ENCODE peak calls at places on chromosomes 4 and X, in five cellular contexts. One of them, this sample, is unnamed.
A peak's percentile ranks its signal among the peaks of the same experiment; 100 is the strongest.

GRCh38 chrX:130393451-130394074 is 8.1 kb upstream of the GPR119 start:
- DNase-seq in AG09309: peak; percentile 29
- DNase-seq in lower lobe of right lung: no peak
- DNase-seq in frontal cortex: peak; percentile 38
- DNase-seq in GM03348: peak; percentile 68
- DNase-seq in this sample: no peak

GRCh38 chr4:153649572-153649991 is 34.5 kb upstream of the TLR2 start:
- DNase-seq in AG09309: no peak
- DNase-seq in lower lobe of right lung: no peak
- DNase-seq in frontal cortex: no peak
- DNase-seq in GM03348: no peak
- DNase-seq in this sample: no peak

GRCh38 chrX:13123857-13124345 is 79.5 kb upstream of the FAM9C start:
- DNase-seq in AG09309: no peak
- DNase-seq in lower lobe of right lung: no peak
- DNase-seq in frontal cortex: no peak
- DNase-seq in GM03348: no peak
- DNase-seq in this sample: no peak

GRCh38 chr4:69064391-69064790 is 31.9 kb upstream of the UGT2B7 start:
- DNase-seq in AG09309: no peak
- DNase-seq in lower lobe of right lung: no peak
- DNase-seq in frontal cortex: no peak
- DNase-seq in GM03348: no peak
- DNase-seq in this sample: no peak

GRCh38 chrX:28586291-28586690 is 955 bp upstream of the IL1RAPL1 start:
- DNase-seq in AG09309: no peak
- DNase-seq in lower lobe of right lung: no peak
- DNase-seq in frontal cortex: no peak
- DNase-seq in GM03348: peak; percentile 1
- DNase-seq in this sample: no peak

GRCh38 chr4:20520901-20521300 is 179.4 kb upstream of the PACRGL start:
- DNase-seq in AG09309: no peak
- DNase-seq in lower lobe of right lung: no peak
- DNase-seq in frontal cortex: no peak
- DNase-seq in GM03348: peak; percentile 62
- DNase-seq in this sample: no peak

GRCh38 chr4:152112887-152113286 is 352.1 kb upstream of the GATB start:
- DNase-seq in AG09309: no peak
- DNase-seq in lower lobe of right lung: no peak
- DNase-seq in frontal cortex: no peak
- DNase-seq in GM03348: no peak
- DNase-seq in this sample: no peak

GRCh38 chr4:107950746-107951540 is 19.6 kb downstream of the CYP2U1 start:
- DNase-seq in AG09309: no peak
- DNase-seq in lower lobe of right lung: no peak
- DNase-seq in frontal cortex: no peak
- DNase-seq in GM03348: peak; percentile 9
- DNase-seq in this sample: no peak

GRCh38 chrX:1444896-1445480 is 7.7 kb downstream of the ASMTL start:
- DNase-seq in AG09309: no peak
- DNase-seq in lower lobe of right lung: peak; percentile 13
- DNase-seq in frontal cortex: no peak
- DNase-seq in GM03348: no peak
- DNase-seq in this sample: peak; percentile 31

GRCh38 chrX:15877380-15877779 is 22.8 kb upstream of the AP1S2 start:
- DNase-seq in AG09309: no peak
- DNase-seq in lower lobe of right lung: no peak
- DNase-seq in frontal cortex: no peak
- DNase-seq in GM03348: peak; percentile 17
- DNase-seq in this sample: no peak

GRCh38 chrX:108397627-108398392 is 40.4 kb downstream of the COL4A6 start:
- DNase-seq in AG09309: no peak
- DNase-seq in lower lobe of right lung: no peak
- DNase-seq in frontal cortex: no peak
- DNase-seq in GM03348: peak; percentile 1
- DNase-seq in this sample: no peak

GRCh38 chr4:742742-743311 is 37.2 kb downstream of the PCGF3 start:
- DNase-seq in AG09309: no peak
- DNase-seq in lower lobe of right lung: peak; percentile 78
- DNase-seq in frontal cortex: peak; percentile 75
- DNase-seq in GM03348: peak; percentile 91
- DNase-seq in this sample: peak; percentile 93

GRCh38 chr4:169309326-169309967 is 38.7 kb upstream of the SH3RF1 start:
- DNase-seq in AG09309: no peak
- DNase-seq in lower lobe of right lung: no peak
- DNase-seq in frontal cortex: no peak
- DNase-seq in GM03348: no peak
- DNase-seq in this sample: no peak

GRCh38 chr4:23174179-23174578 is 481.4 kb downstream of the GBA3 start:
- DNase-seq in AG09309: no peak
- DNase-seq in lower lobe of right lung: no peak
- DNase-seq in frontal cortex: no peak
- DNase-seq in GM03348: no peak
- DNase-seq in this sample: no peak

GRCh38 chr4:101862595-101862994 is 72.1 kb downstream of the BANK1 start:
- DNase-seq in AG09309: no peak
- DNase-seq in lower lobe of right lung: no peak
- DNase-seq in frontal cortex: no peak
- DNase-seq in GM03348: no peak
- DNase-seq in this sample: no peak

GRCh38 chrX:135346975-135347374 is 37.7 kb downstream of the ETDC start:
- DNase-seq in AG09309: no peak
- DNase-seq in lower lobe of right lung: no peak
- DNase-seq in frontal cortex: no peak
- DNase-seq in GM03348: no peak
- DNase-seq in this sample: no peak

GRCh38 chr4:156962551-156962974 is 9.0 kb downstream of the PDGFC start:
- DNase-seq in AG09309: peak; percentile 83
- DNase-seq in lower lobe of right lung: no peak
- DNase-seq in frontal cortex: no peak
- DNase-seq in GM03348: peak; percentile 55
- DNase-seq in this sample: no peak

GRCh38 chr4:110666030-110666429 is 43.2 kb upstream of the PITX2 start:
- DNase-seq in AG09309: no peak
- DNase-seq in lower lobe of right lung: no peak
- DNase-seq in frontal cortex: no peak
- DNase-seq in GM03348: no peak
- DNase-seq in this sample: no peak

GRCh38 chr4:244471-244870 is 60.8 kb downstream of the ZNF732 start:
- DNase-seq in AG09309: peak; percentile 1
- DNase-seq in lower lobe of right lung: no peak
- DNase-seq in frontal cortex: no peak
- DNase-seq in GM03348: peak; percentile 11
- DNase-seq in this sample: no peak

GRCh38 chrX:73683236-73683859 is 120.4 kb downstream of the CHIC1 start:
- DNase-seq in AG09309: peak; percentile 2
- DNase-seq in lower lobe of right lung: no peak
- DNase-seq in frontal cortex: no peak
- DNase-seq in GM03348: peak; percentile 5
- DNase-seq in this sample: no peak

GRCh38 chr4:56979674-56980073 is 978 bp downstream of the POLR2B start:
- DNase-seq in AG09309: no peak
- DNase-seq in lower lobe of right lung: no peak
- DNase-seq in frontal cortex: no peak
- DNase-seq in GM03348: no peak
- DNase-seq in this sample: no peak

GRCh38 chr4:184728858-184729257 is 5.0 kb downstream of the CENPU start:
- DNase-seq in AG09309: no peak
- DNase-seq in lower lobe of right lung: no peak
- DNase-seq in frontal cortex: no peak
- DNase-seq in GM03348: no peak
- DNase-seq in this sample: no peak

GRCh38 chrX:138082881-138083280 is 517.0 kb downstream of the ZIC3 start:
- DNase-seq in AG09309: no peak
- DNase-seq in lower lobe of right lung: no peak
- DNase-seq in frontal cortex: no peak
- DNase-seq in GM03348: no peak
- DNase-seq in this sample: no peak

GRCh38 chrX:10597871-10598270 is 22.5 kb downstream of the MID1 start:
- DNase-seq in AG09309: no peak
- DNase-seq in lower lobe of right lung: no peak
- DNase-seq in frontal cortex: no peak
- DNase-seq in GM03348: peak; percentile 31
- DNase-seq in this sample: no peak

GRCh38 chr4:82360298-82361177 is 13.3 kb downstream of the HNRNPD start:
- DNase-seq in AG09309: no peak
- DNase-seq in lower lobe of right lung: no peak
- DNase-seq in frontal cortex: no peak
- DNase-seq in GM03348: peak; percentile 35
- DNase-seq in this sample: no peak

GRCh38 chr4:39697740-39698423 is at the start of gene UBE2K:
- DNase-seq in AG09309: peak; percentile 27
- DNase-seq in lower lobe of right lung: peak; percentile 94
- DNase-seq in frontal cortex: peak; percentile 87
- DNase-seq in GM03348: peak; percentile 98
- DNase-seq in this sample: peak; percentile 97

GRCh38 chr4:59704621-59705020 is 1495.5 kb upstream of the ADGRL3 start:
- DNase-seq in AG09309: no peak
- DNase-seq in lower lobe of right lung: no peak
- DNase-seq in frontal cortex: no peak
- DNase-seq in GM03348: no peak
- DNase-seq in this sample: no peak

GRCh38 chrX:65690057-65690855 is 22.8 kb downstream of the MSN start:
- DNase-seq in AG09309: no peak
- DNase-seq in lower lobe of right lung: no peak
- DNase-seq in frontal cortex: no peak
- DNase-seq in GM03348: no peak
- DNase-seq in this sample: no peak

GRCh38 chrX:115642895-115643530 is 82.0 kb downstream of the PLS3 start:
- DNase-seq in AG09309: peak; percentile 48
- DNase-seq in lower lobe of right lung: no peak
- DNase-seq in frontal cortex: peak; percentile 10
- DNase-seq in GM03348: peak; percentile 23
- DNase-seq in this sample: no peak

GRCh38 chr4:20544645-20545044 is 155.6 kb upstream of the PACRGL start:
- DNase-seq in AG09309: no peak
- DNase-seq in lower lobe of right lung: no peak
- DNase-seq in frontal cortex: no peak
- DNase-seq in GM03348: peak; percentile 42
- DNase-seq in this sample: no peak

GRCh38 chr4:138910201-138910913 is 105.2 kb upstream of the NOCT start:
- DNase-seq in AG09309: no peak
- DNase-seq in lower lobe of right lung: no peak
- DNase-seq in frontal cortex: no peak
- DNase-seq in GM03348: no peak
- DNase-seq in this sample: no peak

GRCh38 chrX:153973127-153974002 is 811 bp downstream of the TMEM187 start:
- DNase-seq in AG09309: no peak
- DNase-seq in lower lobe of right lung: no peak
- DNase-seq in frontal cortex: no peak
- DNase-seq in GM03348: no peak
- DNase-seq in this sample: peak; percentile 80

GRCh38 chrX:97639526-97639925 is 755.8 kb downstream of the RPA4 start:
- DNase-seq in AG09309: no peak
- DNase-seq in lower lobe of right lung: no peak
- DNase-seq in frontal cortex: no peak
- DNase-seq in GM03348: no peak
- DNase-seq in this sample: no peak

GRCh38 chr4:184688447-184688846 is 38.9 kb downstream of the PRIMPOL start:
- DNase-seq in AG09309: peak; percentile 65
- DNase-seq in lower lobe of right lung: no peak
- DNase-seq in frontal cortex: no peak
- DNase-seq in GM03348: peak; percentile 82
- DNase-seq in this sample: no peak

GRCh38 chrX:68719181-68719903 is 71.9 kb downstream of the STARD8 start:
- DNase-seq in AG09309: no peak
- DNase-seq in lower lobe of right lung: no peak
- DNase-seq in frontal cortex: no peak
- DNase-seq in GM03348: no peak
- DNase-seq in this sample: peak; percentile 72

GRCh38 chr4:177159600-177159999 is 150.1 kb upstream of the NEIL3 start:
- DNase-seq in AG09309: no peak
- DNase-seq in lower lobe of right lung: no peak
- DNase-seq in frontal cortex: no peak
- DNase-seq in GM03348: no peak
- DNase-seq in this sample: no peak

GRCh38 chrX:72306851-72307645 is 1.3 kb upstream of the CITED1 start:
- DNase-seq in AG09309: no peak
- DNase-seq in lower lobe of right lung: peak; percentile 72
- DNase-seq in frontal cortex: peak; percentile 77
- DNase-seq in GM03348: peak; percentile 62
- DNase-seq in this sample: peak; percentile 88

This sample was measured in spleen.